ENCODE peak calls at places on chromosome 11, in six cellular contexts. D is adrenal gland; Y is HL-60; A is CD4-positive, alpha-beta T cell; Z is mesendoderm; E is lower lobe of right lung. O is an unnamed sample. For H3K27me3, the result is how much of the 10 kb centered on the place peaks cover.

GRCh38 chr11:123286761-123287160 is 91.7 kb upstream of the CLMP start:
- DNase-seq in A (no peak), Z (no peak), Y (no peak), E (no peak), D (no peak), O (no peak)

GRCh38 chr11:126169291-126169690 is 42.2 kb downstream of the RPUSD4 start:
- DNase-seq in Z (no peak), A (no peak), E (no peak), D (no peak), Y (no peak), O (no peak)

GRCh38 chr11:87281496-87281895 is 243.8 kb downstream of the TMEM135 start:
- DNase-seq in A (no peak), D (no peak), E (no peak), Y (no peak), Z (no peak), O (no peak)

GRCh38 chr11:126415669-126416420 is 60.4 kb downstream of the ST3GAL4 start:
- DNase-seq in Z (no peak), A (no peak), D (no peak), Y (no peak), E (peak), O (peak)

GRCh38 chr11:11789735-11790369 is 51.9 kb upstream of the USP47 start:
- DNase-seq in E (no peak), Y (no peak), Z (peak), D (no peak), A (no peak), O (no peak)

GRCh38 chr11:69892237-69892985 is 73.2 kb upstream of the FGF3 start:
- DNase-seq in Y (no peak), Z (peak), D (no peak), E (no peak), A (no peak), O (peak)

GRCh38 chr11:57501951-57502350 is 13.6 kb downstream of the SLC43A1 start:
- DNase-seq in E (no peak), A (no peak), Y (no peak), Z (no peak), D (peak), O (no peak)

GRCh38 chr11:73286240-73286810 is 14.2 kb downstream of the P2RY6 start:
- DNase-seq in A (no peak), D (no peak), Z (no peak), Y (no peak), E (no peak), O (no peak)

GRCh38 chr11:96579642-96580041 is 189.8 kb downstream of the JRKL start:
- DNase-seq in D (no peak), A (no peak), Y (no peak), E (no peak), Z (no peak), O (no peak)

GRCh38 chr11:61690706-61691377 is 10.7 kb downstream of the DAGLA start:
- DNase-seq in E (no peak), D (no peak), A (no peak), Z (no peak), Y (no peak), O (no peak)

GRCh38 chr11:115930886-115931537 is 426.8 kb upstream of the CADM1 start:
- DNase-seq in E (no peak), D (no peak), A (no peak), Y (no peak), Z (no peak), O (no peak)

GRCh38 chr11:65928667-65929066 is 9.4 kb downstream of the DRAP1 start:
- DNase-seq in E (no peak), Y (no peak), Z (no peak), D (no peak), A (no peak), O (no peak)

GRCh38 chr11:76134239-76134638 is 72.1 kb downstream of the WNT11 start:
- DNase-seq in A (no peak), E (no peak), Y (no peak), D (no peak), Z (no peak), O (no peak)

GRCh38 chr11:44766972-44767278 is 40.2 kb downstream of the TSPAN18 start:
- DNase-seq in D (no peak), E (no peak), Z (peak), Y (no peak), A (no peak), O (no peak)

GRCh38 chr11:8906629-8907028 is 4.4 kb upstream of the AKIP1 start:
- DNase-seq in A (no peak), D (no peak), Z (no peak), Y (no peak), E (no peak), O (no peak)

GRCh38 chr11:126426820-126427749 is 71.6 kb downstream of the ST3GAL4 start:
- DNase-seq in Y (no peak), Z (no peak), A (no peak), D (no peak), E (no peak), O (no peak)

GRCh38 chr11:116533186-116533825 is 239.5 kb downstream of the BUD13 start:
- DNase-seq in A (no peak), Y (no peak), E (no peak), D (no peak), Z (peak), O (no peak)

GRCh38 chr11:64854534-64855502 is 10.4 kb upstream of the CDC42BPG start:
- DNase-seq in Z (peak), A (no peak), E (peak), Y (no peak), D (peak), O (peak)

GRCh38 chr11:130418756-130419155 is 9.7 kb downstream of the ADAMTS8 start:
- DNase-seq in Z (no peak), D (no peak), E (no peak), Y (no peak), A (no peak), O (peak)

GRCh38 chr11:118342503-118343161 is at the start of gene CD3D:
- DNase-seq in D (no peak), A (peak), Y (no peak), E (no peak), Z (peak), O (no peak)

GRCh38 chr11:86955674-86956522 is 703 bp upstream of the FZD4 start:
- DNase-seq in E (peak), A (no peak), D (peak), Z (peak), Y (no peak), O (peak)

GRCh38 chr11:47314992-47315391 is 37.5 kb downstream of the MYBPC3 start:
- DNase-seq in Y (no peak), E (no peak), A (no peak), D (no peak), Z (no peak), O (no peak)

GRCh38 chr11:67439321-67440228 is 2.1 kb upstream of the PTPRCAP start:
- DNase-seq in Z (peak), A (no peak), E (no peak), D (no peak), Y (peak), O (peak)

GRCh38 chr11:115178705-115179104 is 325.5 kb downstream of the CADM1 start:
- DNase-seq in E (no peak), D (no peak), A (no peak), Y (no peak), Z (no peak), O (no peak)

GRCh38 chr11:57407010-57407409 is 16.6 kb upstream of the PRG2 start:
- DNase-seq in E (no peak), A (no peak), Z (no peak), D (no peak), Y (no peak), O (peak)

GRCh38 chr11:10642298-10642697 is 51.3 kb downstream of the IRAG1 start:
- DNase-seq in Z (no peak), Y (no peak), A (no peak), D (no peak), E (no peak), O (no peak)

DNA sequence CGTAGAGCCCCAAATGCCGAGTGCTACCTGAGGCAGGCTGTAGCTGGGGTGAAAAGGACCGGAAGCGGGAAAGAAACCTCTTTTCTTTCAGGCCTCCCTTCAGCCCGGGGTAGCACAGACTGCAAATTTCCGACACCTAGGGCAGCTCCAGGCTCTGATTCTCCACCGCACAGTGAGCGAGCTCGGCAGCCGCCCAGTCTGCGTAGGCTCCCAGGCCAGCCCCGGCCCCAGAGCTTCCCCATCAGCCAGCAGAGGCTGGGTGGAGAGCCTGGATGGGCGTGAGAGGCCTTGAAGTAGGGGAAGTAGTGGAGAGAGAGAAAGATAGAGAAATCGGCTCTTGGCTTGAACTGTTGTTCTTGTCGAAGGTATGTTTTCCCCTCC is 9.3 kb upstream of the PAX6 start:
- DNase-seq in Z (peak), Y (no peak), E (no peak), D (no peak), A (no peak), O (no peak)
- H3K27me3 ChIP-seq in Z (half or more), Y (half or more), E (half or more), D (half or more), A (half or more), O (under half)

GRCh38 chr11:134512791-134513538 is 100.9 kb upstream of the B3GAT1 start:
- DNase-seq in E (peak), Z (no peak), Y (no peak), A (no peak), D (no peak), O (no peak)
- H3K27me3 ChIP-seq in E (under half), Z (under half), Y (under half), A (under half), D (under half), O (under half)

GRCh38 chr11:1196516-1197391 is 26.1 kb upstream of the MUC5B start:
- DNase-seq in Y (no peak), E (peak), D (no peak), A (no peak), Z (no peak), O (peak)

GRCh38 chr11:1194231-1194976 is 28.5 kb upstream of the MUC5B start:
- DNase-seq in Y (no peak), A (peak), D (no peak), E (peak), Z (no peak), O (peak)

GRCh38 chr11:1194977-1195689 is 27.7 kb upstream of the MUC5B start:
- DNase-seq in D (no peak), E (peak), Z (no peak), A (peak), Y (no peak), O (no peak)

GRCh38 chr11:1197431-1197885 is 25.4 kb upstream of the MUC5B start:
- DNase-seq in Y (no peak), D (no peak), Z (no peak), A (peak), E (peak), O (peak)

DNA sequence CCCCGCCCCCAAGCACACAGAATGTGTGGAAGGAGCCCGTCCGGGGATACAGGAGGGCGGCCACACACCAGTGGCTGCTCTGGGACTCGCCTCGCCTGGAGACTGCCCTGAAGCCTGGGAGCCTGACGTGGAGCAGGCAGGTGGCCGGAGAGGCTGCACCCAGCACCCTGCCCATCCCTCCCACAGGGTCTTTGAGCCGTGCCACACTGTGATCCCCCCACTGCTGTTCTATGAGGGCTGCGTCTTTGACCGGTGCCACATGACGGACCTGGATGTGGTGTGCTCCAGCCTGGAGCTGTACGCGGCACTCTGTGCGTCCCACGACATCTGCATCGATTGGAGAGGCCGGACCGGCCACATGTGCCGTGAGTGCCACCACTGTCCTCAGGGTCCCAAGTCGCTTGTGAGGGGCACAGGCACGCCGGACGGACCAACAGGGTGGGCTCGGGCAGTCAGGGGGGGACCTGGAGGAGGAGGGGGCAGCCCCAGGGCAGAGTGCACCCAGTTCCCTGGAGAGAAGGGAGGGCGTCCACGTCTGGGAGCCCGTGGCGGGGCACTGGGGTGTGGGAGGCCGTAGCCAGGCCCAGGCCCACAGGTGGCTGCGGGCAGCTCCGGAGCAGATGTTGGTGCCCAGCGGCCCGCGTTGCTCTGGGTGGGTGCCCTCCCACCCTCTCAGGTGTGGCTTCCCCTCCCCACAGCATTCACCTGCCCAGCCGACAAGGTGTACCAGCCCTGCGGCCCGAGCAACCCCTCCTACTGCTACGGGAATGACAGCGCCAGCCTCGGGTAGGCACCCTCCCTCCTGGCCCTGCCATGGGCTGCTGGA is 27.0 kb upstream of the MUC5B start:
- DNase-seq in E (peak), Y (no peak), Z (no peak), A (peak), D (no peak), O (peak)
- H3K27me3 ChIP-seq in E (under half), Y (under half), Z (under half), A (under half), D (under half), O (under half)

GRCh38 chr11:31823372-31824371 is 12.6 kb upstream of the PAX6 start:
- DNase-seq in A (no peak), D (no peak), Y (no peak), E (no peak), Z (peak), O (no peak)
- H3K27me3 ChIP-seq in A (half or more), D (half or more), Y (half or more), E (half or more), Z (half or more), O (under half)

GRCh38 chr11:94993400-94993943 is 20.0 kb downstream of the KDM4D start:
- DNase-seq in E (no peak), Z (no peak), A (no peak), Y (no peak), D (no peak), O (no peak)

GRCh38 chr11:94997437-94997836 is 23.9 kb downstream of the KDM4D start:
- DNase-seq in A (no peak), D (no peak), Y (no peak), E (no peak), Z (peak), O (no peak)

GRCh38 chr11:94998285-94998684 is 24.8 kb downstream of the KDM4D start:
- DNase-seq in E (no peak), Y (no peak), D (no peak), Z (no peak), A (no peak), O (no peak)
- H3K27me3 ChIP-seq in E (under half), Y (under half), D (under half), Z (under half), A (under half), O (under half)

DNA sequence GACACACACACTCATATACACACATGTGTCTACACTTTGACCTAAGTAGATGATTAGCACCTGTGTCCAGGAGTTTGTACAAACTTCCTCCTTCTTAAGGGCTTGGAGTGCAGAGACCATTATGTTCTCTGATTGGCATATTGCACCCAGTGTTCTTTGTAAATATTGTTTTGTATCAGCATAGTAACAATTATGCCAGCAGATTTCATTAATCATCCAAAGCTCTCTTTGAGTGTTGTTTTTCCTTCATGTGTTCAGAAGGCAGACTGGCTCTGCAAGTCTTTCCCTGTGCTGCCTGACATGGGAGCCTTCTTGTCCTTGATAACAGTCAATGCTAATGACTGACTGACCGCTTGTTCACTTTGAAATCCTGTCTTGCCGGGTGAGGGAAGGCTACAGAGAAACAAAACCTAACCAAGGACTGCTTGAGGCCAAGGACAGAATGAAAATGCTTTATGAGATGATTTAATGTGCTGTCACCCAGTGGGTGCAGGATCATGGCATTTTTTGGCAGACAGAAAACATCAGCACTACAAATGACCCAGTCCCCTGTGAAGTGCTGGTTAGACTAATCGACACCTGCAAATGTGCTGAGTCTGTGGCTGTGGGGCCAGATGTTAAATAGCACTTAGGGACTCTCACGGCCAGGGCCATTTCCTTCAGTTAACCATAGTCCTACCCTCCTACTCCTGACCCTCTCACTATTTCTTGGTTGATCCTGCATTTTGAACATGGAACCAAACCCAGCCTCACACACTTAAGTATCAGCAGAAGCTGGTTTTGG is 6.6 kb upstream of the BARX2 start:
- DNase-seq in E (no peak), A (no peak), D (no peak), Z (peak), Y (no peak), O (no peak)
- H3K27me3 ChIP-seq in E (half or more), A (half or more), D (half or more), Z (under half), Y (half or more), O (half or more)

GRCh38 chr11:14977481-14977880 is 5.3 kb upstream of the CALCA start:
- DNase-seq in D (no peak), Z (no peak), Y (no peak), A (no peak), E (no peak), O (no peak)
- H3K27me3 ChIP-seq in D (under half), Z (under half), Y (under half), A (under half), E (under half), O (under half)

O was measured in psoas muscle.